ENCODE peak calls at places on chromosomes 13 and 19, in four cellular contexts. F, X, E and J are unnamed samples.

GRCh38 chr13:38879278-38879677 is 111.4 kb downstream of the STOML3 start:
- DNase-seq in X (no peak), F (no peak), E (no peak), J (no peak)

GRCh38 chr13:60398949-60399589 is 2.0 kb downstream of the TDRD3 start:
- DNase-seq in X (no peak), E (no peak), F (no peak), J (no peak)

GRCh38 chr13:112911285-112911701 is 57.7 kb upstream of the MCF2L start:
- DNase-seq in F (no peak), X (no peak), E (no peak), J (no peak)

GRCh38 chr13:93259527-93260080 is 33.0 kb downstream of the GPC6 start:
- DNase-seq in X (no peak), F (no peak), E (no peak), J (no peak)

GRCh38 chr19:2273356-2274184 is 8.4 kb downstream of the PEAK3 start:
- DNase-seq in F (peak; percentile 70), X (peak; percentile 92), E (no peak), J (peak; percentile 80)

GRCh38 chr19:17797397-17798201 is 2.7 kb downstream of the B3GNT3 start:
- DNase-seq in E (peak; percentile 60), F (peak; percentile 83), X (no peak), J (no peak)

GRCh38 chr13:49066856-49067255 is 91.1 kb downstream of the FNDC3A start:
- DNase-seq in E (no peak), X (no peak), F (no peak), J (no peak)

GRCh38 chr13:50845211-50845610 is 1.7 kb upstream of the DLEU7 start:
- DNase-seq in F (no peak), E (no peak), X (no peak), J (no peak)

GRCh38 chr13:74869846-74870245 is 612.1 kb downstream of the TBC1D4 start:
- DNase-seq in F (no peak), X (no peak), E (no peak), J (no peak)

GRCh38 chr13:51318015-51318414 is 21.5 kb upstream of the SERPINE3 start:
- DNase-seq in F (peak; percentile 52), E (no peak), X (no peak), J (no peak)

GRCh38 chr13:111339366-111340143 is 19.1 kb downstream of the TEX29 start:
- DNase-seq in X (no peak), E (no peak), F (no peak), J (no peak)

GRCh38 chr19:10979950-10980349 is 19.1 kb downstream of the SMARCA4 start:
- DNase-seq in E (no peak), F (no peak), X (no peak), J (no peak)

GRCh38 chr19:11377237-11377636 is 2.8 kb downstream of the SWSAP1 start:
- DNase-seq in X (no peak), E (peak; percentile 93), F (peak; percentile 55), J (no peak)

GRCh38 chr13:21674271-21675009 is 3.6 kb downstream of the FGF9 start:
- DNase-seq in F (peak; percentile 83), X (no peak), E (no peak), J (peak; percentile 12)

GRCh38 chr19:42421591-42422031 is 5.6 kb downstream of the LIPE start:
- DNase-seq in X (no peak), E (no peak), F (no peak), J (no peak)

GRCh38 chr13:67228031-67228430 is 2.1 kb downstream of the PCDH9 start:
- DNase-seq in X (no peak), F (no peak), E (no peak), J (no peak)

GRCh38 chr19:45160870-45161714 is at the start of gene NKPD1:
- DNase-seq in X (peak; percentile 68), F (peak; percentile 88), E (no peak), J (no peak)